ENCODE peak calls at places on chromosomes 7 and 10, in six cellular contexts. One of them, this sample, is unnamed.

GRCh38 chr10:75708060-75708459 is 276.6 kb downstream of the LRMDA start:
- DNase-seq in transverse colon: no peak
- DNase-seq in aorta: no peak
- DNase-seq in caudate nucleus: no peak
- DNase-seq in body of pancreas: no peak
- DNase-seq in CD4-positive, CD25-positive, alpha-beta regulatory T cell: no peak
- DNase-seq in this sample: no peak

GRCh38 chr10:112369495-112370423 is 4.2 kb upstream of the ACSL5 start:
- DNase-seq in transverse colon: peak; percentile 8
- DNase-seq in aorta: no peak
- DNase-seq in caudate nucleus: no peak
- DNase-seq in body of pancreas: no peak
- DNase-seq in CD4-positive, CD25-positive, alpha-beta regulatory T cell: peak; percentile 72
- DNase-seq in this sample: peak; percentile 85

GRCh38 chr10:102322914-102323313 is 72.6 kb upstream of the NFKB2 start:
- DNase-seq in transverse colon: peak; percentile 14
- DNase-seq in aorta: no peak
- DNase-seq in caudate nucleus: no peak
- DNase-seq in body of pancreas: no peak
- DNase-seq in CD4-positive, CD25-positive, alpha-beta regulatory T cell: peak; percentile 11
- DNase-seq in this sample: no peak

GRCh38 chr7:128035712-128036111 is 4.5 kb upstream of the LRRC4 start:
- DNase-seq in transverse colon: no peak
- DNase-seq in aorta: no peak
- DNase-seq in caudate nucleus: no peak
- DNase-seq in body of pancreas: no peak
- DNase-seq in CD4-positive, CD25-positive, alpha-beta regulatory T cell: no peak
- DNase-seq in this sample: no peak

GRCh38 chr7:104012815-104013214 is 23.4 kb upstream of the RELN start:
- DNase-seq in transverse colon: no peak
- DNase-seq in aorta: no peak
- DNase-seq in caudate nucleus: no peak
- DNase-seq in body of pancreas: no peak
- DNase-seq in CD4-positive, CD25-positive, alpha-beta regulatory T cell: no peak
- DNase-seq in this sample: no peak

GRCh38 chr10:98224509-98224908 is 43.5 kb downstream of the LOXL4 start:
- DNase-seq in transverse colon: no peak
- DNase-seq in aorta: no peak
- DNase-seq in caudate nucleus: no peak
- DNase-seq in body of pancreas: no peak
- DNase-seq in CD4-positive, CD25-positive, alpha-beta regulatory T cell: no peak
- DNase-seq in this sample: no peak

GRCh38 chr7:72444023-72444776 is 32.1 kb upstream of the CALN1 start:
- DNase-seq in transverse colon: no peak
- DNase-seq in aorta: no peak
- DNase-seq in caudate nucleus: no peak
- DNase-seq in body of pancreas: no peak
- DNase-seq in CD4-positive, CD25-positive, alpha-beta regulatory T cell: no peak
- DNase-seq in this sample: no peak

GRCh38 chr10:28492556-28492955 is 40.4 kb upstream of the WAC start:
- DNase-seq in transverse colon: no peak
- DNase-seq in aorta: no peak
- DNase-seq in caudate nucleus: no peak
- DNase-seq in body of pancreas: no peak
- DNase-seq in CD4-positive, CD25-positive, alpha-beta regulatory T cell: no peak
- DNase-seq in this sample: no peak

GRCh38 chr7:363626-364025 is 73.7 kb downstream of the FOXL3 start:
- DNase-seq in transverse colon: no peak
- DNase-seq in aorta: peak; percentile 68
- DNase-seq in caudate nucleus: no peak
- DNase-seq in body of pancreas: no peak
- DNase-seq in CD4-positive, CD25-positive, alpha-beta regulatory T cell: no peak
- DNase-seq in this sample: no peak

GRCh38 chr10:24457661-24458318 is 248.9 kb downstream of the KIAA1217 start:
- DNase-seq in transverse colon: no peak
- DNase-seq in aorta: no peak
- DNase-seq in caudate nucleus: no peak
- DNase-seq in body of pancreas: no peak
- DNase-seq in CD4-positive, CD25-positive, alpha-beta regulatory T cell: no peak
- DNase-seq in this sample: no peak

GRCh38 chr7:37054631-37055300 is 330.5 kb upstream of the AOAH start:
- DNase-seq in transverse colon: no peak
- DNase-seq in aorta: no peak
- DNase-seq in caudate nucleus: no peak
- DNase-seq in body of pancreas: no peak
- DNase-seq in CD4-positive, CD25-positive, alpha-beta regulatory T cell: no peak
- DNase-seq in this sample: no peak

GRCh38 chr10:68955414-68955785 is 570 bp upstream of the DDX21 start:
- DNase-seq in transverse colon: peak; percentile 12
- DNase-seq in aorta: no peak
- DNase-seq in caudate nucleus: no peak
- DNase-seq in body of pancreas: no peak
- DNase-seq in CD4-positive, CD25-positive, alpha-beta regulatory T cell: no peak
- DNase-seq in this sample: no peak

GRCh38 chr7:7438851-7439250 is 96.8 kb downstream of the COL28A1 start:
- DNase-seq in transverse colon: no peak
- DNase-seq in aorta: no peak
- DNase-seq in caudate nucleus: no peak
- DNase-seq in body of pancreas: no peak
- DNase-seq in CD4-positive, CD25-positive, alpha-beta regulatory T cell: no peak
- DNase-seq in this sample: no peak

GRCh38 chr7:120939345-120939744 is 11.2 kb upstream of the ING3 start:
- DNase-seq in transverse colon: no peak
- DNase-seq in aorta: no peak
- DNase-seq in caudate nucleus: no peak
- DNase-seq in body of pancreas: no peak
- DNase-seq in CD4-positive, CD25-positive, alpha-beta regulatory T cell: no peak
- DNase-seq in this sample: no peak

GRCh38 chr10:133160813-133161471 is 923 bp downstream of the KNDC1 start:
- DNase-seq in transverse colon: no peak
- DNase-seq in aorta: no peak
- DNase-seq in caudate nucleus: no peak
- DNase-seq in body of pancreas: no peak
- DNase-seq in CD4-positive, CD25-positive, alpha-beta regulatory T cell: no peak
- DNase-seq in this sample: no peak

GRCh38 chr7:157397036-157397720 is 60.4 kb downstream of the DNAJB6 start:
- DNase-seq in transverse colon: no peak
- DNase-seq in aorta: peak; percentile 71
- DNase-seq in caudate nucleus: no peak
- DNase-seq in body of pancreas: peak; percentile 55
- DNase-seq in CD4-positive, CD25-positive, alpha-beta regulatory T cell: no peak
- DNase-seq in this sample: no peak

GRCh38 chr7:157400171-157400860 is 63.5 kb downstream of the DNAJB6 start:
- DNase-seq in transverse colon: no peak
- DNase-seq in aorta: peak; percentile 74
- DNase-seq in caudate nucleus: no peak
- DNase-seq in body of pancreas: no peak
- DNase-seq in CD4-positive, CD25-positive, alpha-beta regulatory T cell: no peak
- DNase-seq in this sample: no peak

GRCh38 chr7:157401567-157402387 is 65.0 kb downstream of the DNAJB6 start:
- DNase-seq in transverse colon: no peak
- DNase-seq in aorta: peak; percentile 65
- DNase-seq in caudate nucleus: no peak
- DNase-seq in body of pancreas: no peak
- DNase-seq in CD4-positive, CD25-positive, alpha-beta regulatory T cell: no peak
- DNase-seq in this sample: no peak

GRCh38 chr7:157397751-157398691 is 61.2 kb downstream of the DNAJB6 start:
- DNase-seq in transverse colon: peak; percentile 25
- DNase-seq in aorta: peak; percentile 80
- DNase-seq in caudate nucleus: no peak
- DNase-seq in body of pancreas: peak; percentile 31
- DNase-seq in CD4-positive, CD25-positive, alpha-beta regulatory T cell: no peak
- DNase-seq in this sample: peak; percentile 40

GRCh38 chr7:157399086-157399687 is 62.4 kb downstream of the DNAJB6 start:
- DNase-seq in transverse colon: no peak
- DNase-seq in aorta: no peak
- DNase-seq in caudate nucleus: no peak
- DNase-seq in body of pancreas: no peak
- DNase-seq in CD4-positive, CD25-positive, alpha-beta regulatory T cell: no peak
- DNase-seq in this sample: no peak
- H3K27ac ChIP-seq in transverse colon: peak overlapping the region; percentile 24
- H3K27ac ChIP-seq in aorta: peak overlapping the region; percentile 28
- H3K27ac ChIP-seq in caudate nucleus: no peak overlapping the region
- H3K27ac ChIP-seq in body of pancreas: peak overlapping the region; percentile 14
- H3K27ac ChIP-seq in CD4-positive, CD25-positive, alpha-beta regulatory T cell: no peak overlapping the region
- H3K27ac ChIP-seq in this sample: peak overlapping the region; percentile 8

GRCh38 chr10:50405733-50406132 is 154.4 kb upstream of the ASAH2 start:
- DNase-seq in transverse colon: no peak
- DNase-seq in aorta: no peak
- DNase-seq in caudate nucleus: no peak
- DNase-seq in body of pancreas: no peak
- DNase-seq in CD4-positive, CD25-positive, alpha-beta regulatory T cell: no peak
- DNase-seq in this sample: no peak
- H3K27ac ChIP-seq in transverse colon: no peak overlapping the region
- H3K27ac ChIP-seq in aorta: no peak overlapping the region
- H3K27ac ChIP-seq in caudate nucleus: no peak overlapping the region
- H3K27ac ChIP-seq in body of pancreas: no peak overlapping the region
- H3K27ac ChIP-seq in CD4-positive, CD25-positive, alpha-beta regulatory T cell: peak overlapping the region; percentile 65
- H3K27ac ChIP-seq in this sample: no peak overlapping the region

GRCh38 chr10:80516506-80517075 is 21.1 kb upstream of the SH2D4B start:
- DNase-seq in transverse colon: no peak
- DNase-seq in aorta: peak; percentile 45
- DNase-seq in caudate nucleus: no peak
- DNase-seq in body of pancreas: no peak
- DNase-seq in CD4-positive, CD25-positive, alpha-beta regulatory T cell: no peak
- DNase-seq in this sample: no peak

GRCh38 chr10:80518807-80519360 is 18.8 kb upstream of the SH2D4B start:
- DNase-seq in transverse colon: no peak
- DNase-seq in aorta: peak; percentile 68
- DNase-seq in caudate nucleus: no peak
- DNase-seq in body of pancreas: no peak
- DNase-seq in CD4-positive, CD25-positive, alpha-beta regulatory T cell: no peak
- DNase-seq in this sample: no peak

GRCh38 chr10:80518143-80518806 is 19.4 kb upstream of the SH2D4B start:
- DNase-seq in transverse colon: no peak
- DNase-seq in aorta: no peak
- DNase-seq in caudate nucleus: no peak
- DNase-seq in body of pancreas: no peak
- DNase-seq in CD4-positive, CD25-positive, alpha-beta regulatory T cell: no peak
- DNase-seq in this sample: no peak

GRCh38 chr10:80515941-80516340 is 21.8 kb upstream of the SH2D4B start:
- DNase-seq in transverse colon: no peak
- DNase-seq in aorta: peak; percentile 67
- DNase-seq in caudate nucleus: no peak
- DNase-seq in body of pancreas: no peak
- DNase-seq in CD4-positive, CD25-positive, alpha-beta regulatory T cell: no peak
- DNase-seq in this sample: no peak

DNA sequence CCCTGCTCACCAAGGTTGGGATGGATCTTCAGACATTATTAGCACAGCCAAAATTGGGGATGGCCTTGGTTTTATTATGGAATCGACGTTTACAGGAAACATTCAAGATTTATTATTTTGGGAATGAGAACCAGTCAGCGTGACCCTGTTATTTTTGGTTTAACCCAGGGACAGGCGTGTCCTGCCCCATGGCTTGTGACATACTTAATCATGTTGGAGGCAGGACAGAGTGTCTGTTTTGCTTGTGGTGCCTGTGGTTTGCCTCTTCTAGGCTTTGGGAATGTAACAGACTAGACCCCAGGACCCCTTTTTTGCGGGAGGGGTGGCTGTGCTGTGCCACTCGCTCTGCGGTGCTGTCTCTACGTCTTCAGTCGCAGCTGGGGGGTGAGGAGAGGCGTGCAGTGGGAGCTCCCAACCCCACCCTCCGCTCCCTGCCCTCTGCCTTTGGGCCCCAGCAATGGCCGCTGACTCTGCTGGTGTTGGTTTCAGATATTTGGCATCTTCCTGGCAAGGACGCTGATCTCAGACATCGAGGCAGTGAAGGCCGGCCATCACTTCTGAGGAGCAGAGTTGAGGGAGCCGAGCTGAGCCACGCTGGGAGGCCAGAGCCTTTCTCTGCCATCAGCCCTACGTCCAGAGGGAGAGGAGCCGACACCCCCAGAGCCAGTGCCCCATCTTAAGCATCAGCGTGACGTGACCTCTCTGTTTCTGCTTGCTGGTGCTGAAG is 20.1 kb upstream of the SH2D4B start:
- DNase-seq in transverse colon: no peak
- DNase-seq in aorta: no peak
- DNase-seq in caudate nucleus: no peak
- DNase-seq in body of pancreas: no peak
- DNase-seq in CD4-positive, CD25-positive, alpha-beta regulatory T cell: no peak
- DNase-seq in this sample: no peak
- H3K27ac ChIP-seq in transverse colon: no peak overlapping the region
- H3K27ac ChIP-seq in aorta: no peak overlapping the region
- H3K27ac ChIP-seq in caudate nucleus: peak overlapping the region; percentile 69
- H3K27ac ChIP-seq in body of pancreas: no peak overlapping the region
- H3K27ac ChIP-seq in CD4-positive, CD25-positive, alpha-beta regulatory T cell: no peak overlapping the region
- H3K27ac ChIP-seq in this sample: peak overlapping the region; percentile 18

GRCh38 chr7:149777551-149778326 is 4.4 kb upstream of the ZNF467 start:
- DNase-seq in transverse colon: no peak
- DNase-seq in aorta: no peak
- DNase-seq in caudate nucleus: no peak
- DNase-seq in body of pancreas: no peak
- DNase-seq in CD4-positive, CD25-positive, alpha-beta regulatory T cell: no peak
- DNase-seq in this sample: no peak

GRCh38 chr7:149776305-149776704 is 2.9 kb upstream of the ZNF467 start:
- DNase-seq in transverse colon: no peak
- DNase-seq in aorta: peak; percentile 79
- DNase-seq in caudate nucleus: no peak
- DNase-seq in body of pancreas: peak; percentile 67
- DNase-seq in CD4-positive, CD25-positive, alpha-beta regulatory T cell: no peak
- DNase-seq in this sample: peak; percentile 73

GRCh38 chr7:149778327-149778637 is 4.9 kb upstream of the ZNF467 start:
- DNase-seq in transverse colon: no peak
- DNase-seq in aorta: no peak
- DNase-seq in caudate nucleus: no peak
- DNase-seq in body of pancreas: no peak
- DNase-seq in CD4-positive, CD25-positive, alpha-beta regulatory T cell: no peak
- DNase-seq in this sample: no peak

GRCh38 chr7:149775176-149775556 is 1.8 kb upstream of the ZNF467 start:
- DNase-seq in transverse colon: no peak
- DNase-seq in aorta: no peak
- DNase-seq in caudate nucleus: no peak
- DNase-seq in body of pancreas: no peak
- DNase-seq in CD4-positive, CD25-positive, alpha-beta regulatory T cell: no peak
- DNase-seq in this sample: no peak

DNA sequence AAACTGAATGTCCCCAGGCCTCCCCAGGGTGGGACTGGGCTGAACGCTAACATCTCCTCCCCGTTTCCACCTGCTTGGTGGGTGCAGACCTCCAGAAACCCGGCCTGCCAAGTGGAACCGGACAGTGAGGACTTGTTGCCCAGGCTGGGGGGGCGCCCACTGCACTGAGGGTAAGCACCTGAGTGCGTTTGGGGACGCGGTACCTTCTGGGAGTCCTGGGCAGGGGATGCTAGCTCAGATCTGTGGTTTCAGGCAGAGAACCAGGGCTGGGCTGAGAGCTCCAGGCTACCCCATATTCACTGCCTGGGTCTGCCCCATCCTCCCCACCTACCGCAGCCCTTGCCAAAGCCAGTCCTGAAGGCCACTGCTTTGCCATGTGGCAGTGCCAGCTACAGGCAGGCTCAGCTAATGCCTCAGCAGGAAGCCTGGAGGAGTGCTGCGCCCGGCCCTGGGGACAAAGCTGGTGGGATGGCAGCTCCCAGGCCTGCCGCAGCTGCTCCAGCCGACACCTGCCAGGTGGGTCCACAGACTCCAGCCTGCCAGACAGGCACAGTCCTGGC is 3.5 kb upstream of the ZNF467 start:
- DNase-seq in transverse colon: no peak
- DNase-seq in aorta: peak; percentile 77
- DNase-seq in caudate nucleus: no peak
- DNase-seq in body of pancreas: no peak
- DNase-seq in CD4-positive, CD25-positive, alpha-beta regulatory T cell: no peak
- DNase-seq in this sample: no peak
- H3K27ac ChIP-seq in transverse colon: no peak overlapping the region
- H3K27ac ChIP-seq in aorta: no peak overlapping the region
- H3K27ac ChIP-seq in caudate nucleus: no peak overlapping the region
- H3K27ac ChIP-seq in body of pancreas: no peak overlapping the region
- H3K27ac ChIP-seq in CD4-positive, CD25-positive, alpha-beta regulatory T cell: no peak overlapping the region
- H3K27ac ChIP-seq in this sample: no peak overlapping the region